ENCODE peak calls at places on chromosomes 7 and 10, in six cellular contexts. One of them, this sample, is unnamed.

GRCh38 chr10:101441539-101442455 is 87.8 kb downstream of the BTRC start:
- DNase-seq in A549: peak
- DNase-seq in epithelial cell of esophagus: peak
- DNase-seq in BE2C: peak
- DNase-seq in body of pancreas: peak
- DNase-seq in HCT116: peak
- DNase-seq in this sample: no peak

GRCh38 chr7:105580022-105580740 is 1.1 kb downstream of the EFCAB10 start:
- DNase-seq in body of pancreas: no peak
- DNase-seq in BE2C: peak
- DNase-seq in HCT116: peak
- DNase-seq in A549: peak
- DNase-seq in epithelial cell of esophagus: peak
- DNase-seq in this sample: no peak

GRCh38 chr10:77037735-77038411 is 599.7 kb downstream of the KCNMA1 start:
- DNase-seq in A549: no peak
- DNase-seq in BE2C: peak
- DNase-seq in body of pancreas: peak
- DNase-seq in epithelial cell of esophagus: no peak
- DNase-seq in HCT116: no peak
- DNase-seq in this sample: no peak

GRCh38 chr7:16260236-16260728 is 161.1 kb downstream of the CRPPA start:
- DNase-seq in HCT116: no peak
- DNase-seq in BE2C: no peak
- DNase-seq in epithelial cell of esophagus: no peak
- DNase-seq in A549: no peak
- DNase-seq in body of pancreas: no peak
- DNase-seq in this sample: no peak

GRCh38 chr7:28748934-28749584 is 209.1 kb downstream of the TRIL start:
- DNase-seq in HCT116: peak
- DNase-seq in body of pancreas: peak
- DNase-seq in epithelial cell of esophagus: peak
- DNase-seq in A549: peak
- DNase-seq in BE2C: no peak
- DNase-seq in this sample: no peak

GRCh38 chr10:8037199-8037801 is 17.2 kb upstream of the GATA3 start:
- DNase-seq in BE2C: no peak
- DNase-seq in HCT116: no peak
- DNase-seq in body of pancreas: no peak
- DNase-seq in A549: no peak
- DNase-seq in epithelial cell of esophagus: no peak
- DNase-seq in this sample: no peak

GRCh38 chr7:33886100-33886623 is 19.2 kb upstream of the BMPER start:
- DNase-seq in HCT116: no peak
- DNase-seq in BE2C: peak
- DNase-seq in A549: peak
- DNase-seq in body of pancreas: no peak
- DNase-seq in epithelial cell of esophagus: no peak
- DNase-seq in this sample: no peak

GRCh38 chr10:120492366-120492765 is 35.3 kb downstream of the PLPP4 start:
- DNase-seq in HCT116: no peak
- DNase-seq in body of pancreas: no peak
- DNase-seq in BE2C: peak
- DNase-seq in epithelial cell of esophagus: no peak
- DNase-seq in A549: no peak
- DNase-seq in this sample: no peak

GRCh38 chr7:107838816-107839584 is 36.0 kb upstream of the SLC26A3 start:
- DNase-seq in epithelial cell of esophagus: no peak
- DNase-seq in body of pancreas: peak
- DNase-seq in A549: no peak
- DNase-seq in BE2C: no peak
- DNase-seq in HCT116: no peak
- DNase-seq in this sample: no peak

GRCh38 chr7:158015403-158016116 is 572.1 kb downstream of the PTPRN2 start:
- DNase-seq in body of pancreas: no peak
- DNase-seq in BE2C: no peak
- DNase-seq in HCT116: no peak
- DNase-seq in epithelial cell of esophagus: no peak
- DNase-seq in A549: no peak
- DNase-seq in this sample: no peak

GRCh38 chr10:35336084-35336831 is at the start of gene CCNY:
- DNase-seq in BE2C: peak
- DNase-seq in HCT116: no peak
- DNase-seq in A549: peak
- DNase-seq in body of pancreas: peak
- DNase-seq in epithelial cell of esophagus: peak
- DNase-seq in this sample: peak

GRCh38 chr7:80284848-80285247 is 150.2 kb downstream of the GNAI1 start:
- DNase-seq in A549: no peak
- DNase-seq in epithelial cell of esophagus: peak
- DNase-seq in body of pancreas: no peak
- DNase-seq in BE2C: no peak
- DNase-seq in HCT116: no peak
- DNase-seq in this sample: no peak

GRCh38 chr10:27242951-27243551 is 2.5 kb upstream of the ACBD5 start:
- DNase-seq in body of pancreas: peak
- DNase-seq in BE2C: peak
- DNase-seq in HCT116: peak
- DNase-seq in epithelial cell of esophagus: peak
- DNase-seq in A549: peak
- DNase-seq in this sample: peak

GRCh38 chr7:158710651-158711102 is 6.1 kb upstream of the NCAPG2 start:
- DNase-seq in HCT116: no peak
- DNase-seq in body of pancreas: peak
- DNase-seq in epithelial cell of esophagus: peak
- DNase-seq in A549: no peak
- DNase-seq in BE2C: no peak
- DNase-seq in this sample: no peak

GRCh38 chr10:89074120-89074519 is 83.5 kb downstream of the FAS start:
- DNase-seq in body of pancreas: peak
- DNase-seq in HCT116: no peak
- DNase-seq in A549: no peak
- DNase-seq in BE2C: no peak
- DNase-seq in epithelial cell of esophagus: no peak
- DNase-seq in this sample: no peak

GRCh38 chr10:42753507-42754154 is 29.0 kb upstream of the BMS1 start:
- DNase-seq in BE2C: no peak
- DNase-seq in epithelial cell of esophagus: no peak
- DNase-seq in HCT116: no peak
- DNase-seq in A549: no peak
- DNase-seq in body of pancreas: peak
- DNase-seq in this sample: peak

GRCh38 chr10:132534348-132535064 is 3.1 kb upstream of the INPP5A start:
- DNase-seq in HCT116: no peak
- DNase-seq in epithelial cell of esophagus: no peak
- DNase-seq in BE2C: no peak
- DNase-seq in A549: no peak
- DNase-seq in body of pancreas: no peak
- DNase-seq in this sample: no peak

GRCh38 chr7:84506151-84506550 is 311.6 kb upstream of the SEMA3A start:
- DNase-seq in HCT116: no peak
- DNase-seq in A549: no peak
- DNase-seq in BE2C: no peak
- DNase-seq in body of pancreas: no peak
- DNase-seq in epithelial cell of esophagus: no peak
- DNase-seq in this sample: no peak

GRCh38 chr7:3332308-3332707 is 31.3 kb downstream of the SDK1 start:
- DNase-seq in A549: no peak
- DNase-seq in epithelial cell of esophagus: no peak
- DNase-seq in BE2C: no peak
- DNase-seq in body of pancreas: no peak
- DNase-seq in HCT116: no peak
- DNase-seq in this sample: no peak

GRCh38 chr7:131164900-131165254 is 162.8 kb upstream of the MKLN1 start:
- DNase-seq in BE2C: no peak
- DNase-seq in HCT116: no peak
- DNase-seq in epithelial cell of esophagus: no peak
- DNase-seq in A549: no peak
- DNase-seq in body of pancreas: no peak
- DNase-seq in this sample: no peak

GRCh38 chr7:104926905-104927454 is 87.0 kb upstream of the KMT2E start:
- DNase-seq in BE2C: no peak
- DNase-seq in A549: no peak
- DNase-seq in HCT116: no peak
- DNase-seq in epithelial cell of esophagus: no peak
- DNase-seq in body of pancreas: peak
- DNase-seq in this sample: no peak

GRCh38 chr7:151570366-151570915 is 50.7 kb upstream of the RHEB start:
- DNase-seq in HCT116: peak
- DNase-seq in body of pancreas: no peak
- DNase-seq in A549: peak
- DNase-seq in epithelial cell of esophagus: peak
- DNase-seq in BE2C: no peak
- DNase-seq in this sample: no peak

GRCh38 chr10:49752584-49752983 is 9.5 kb downstream of the OGDHL start:
- DNase-seq in A549: no peak
- DNase-seq in epithelial cell of esophagus: no peak
- DNase-seq in body of pancreas: no peak
- DNase-seq in BE2C: no peak
- DNase-seq in HCT116: no peak
- DNase-seq in this sample: no peak

GRCh38 chr7:129252133-129252532 is 27.3 kb downstream of the AHCYL2 start:
- DNase-seq in epithelial cell of esophagus: no peak
- DNase-seq in HCT116: no peak
- DNase-seq in body of pancreas: no peak
- DNase-seq in BE2C: no peak
- DNase-seq in A549: no peak
- DNase-seq in this sample: no peak

GRCh38 chr10:55629792-55630490 is 731.1 kb downstream of the ZWINT start:
- DNase-seq in body of pancreas: peak
- DNase-seq in HCT116: no peak
- DNase-seq in A549: peak
- DNase-seq in epithelial cell of esophagus: peak
- DNase-seq in BE2C: peak
- DNase-seq in this sample: no peak

GRCh38 chr10:123997486-123998196 is 95.8 kb downstream of the CHST15 start:
- DNase-seq in BE2C: no peak
- DNase-seq in body of pancreas: peak
- DNase-seq in A549: peak
- DNase-seq in epithelial cell of esophagus: peak
- DNase-seq in HCT116: no peak
- DNase-seq in this sample: peak

GRCh38 chr10:76037531-76037930 is 606.1 kb downstream of the LRMDA start:
- DNase-seq in body of pancreas: no peak
- DNase-seq in A549: no peak
- DNase-seq in BE2C: no peak
- DNase-seq in HCT116: no peak
- DNase-seq in epithelial cell of esophagus: no peak
- DNase-seq in this sample: no peak

GRCh38 chr10:88243847-88244730 is 339.0 kb downstream of the RNLS start:
- DNase-seq in HCT116: no peak
- DNase-seq in body of pancreas: peak
- DNase-seq in BE2C: peak
- DNase-seq in A549: no peak
- DNase-seq in epithelial cell of esophagus: no peak
- DNase-seq in this sample: peak

GRCh38 chr7:114835861-114836260 is 86.0 kb upstream of the MDFIC start:
- DNase-seq in HCT116: no peak
- DNase-seq in epithelial cell of esophagus: peak
- DNase-seq in body of pancreas: no peak
- DNase-seq in BE2C: no peak
- DNase-seq in A549: no peak
- DNase-seq in this sample: no peak

GRCh38 chr10:132796846-132797245 is 10.9 kb upstream of the NKX6-2 start:
- DNase-seq in epithelial cell of esophagus: no peak
- DNase-seq in BE2C: no peak
- DNase-seq in body of pancreas: no peak
- DNase-seq in A549: no peak
- DNase-seq in HCT116: no peak
- DNase-seq in this sample: no peak

GRCh38 chr10:116669832-116670644 is 49.3 kb downstream of the PNLIPRP2 start:
- DNase-seq in HCT116: no peak
- DNase-seq in epithelial cell of esophagus: peak
- DNase-seq in body of pancreas: no peak
- DNase-seq in BE2C: peak
- DNase-seq in A549: no peak
- DNase-seq in this sample: no peak

GRCh38 chr7:92831716-92832622 is 4.4 kb downstream of the CDK6 start:
- DNase-seq in BE2C: peak
- DNase-seq in epithelial cell of esophagus: peak
- DNase-seq in body of pancreas: no peak
- DNase-seq in A549: peak
- DNase-seq in HCT116: no peak
- DNase-seq in this sample: no peak

GRCh38 chr7:47580811-47581331 is 1.0 kb downstream of the TNS3 start:
- DNase-seq in BE2C: no peak
- DNase-seq in HCT116: no peak
- DNase-seq in body of pancreas: no peak
- DNase-seq in epithelial cell of esophagus: no peak
- DNase-seq in A549: peak
- DNase-seq in this sample: peak
- TF ChIP-seq CTCF in BE2C: no peak
- TF ChIP-seq CTCF in HCT116: no peak
- TF ChIP-seq CTCF in body of pancreas: no peak
- TF ChIP-seq CTCF in epithelial cell of esophagus: no peak
- TF ChIP-seq CTCF in A549: no peak
- TF ChIP-seq CTCF in this sample: no peak

DNA sequence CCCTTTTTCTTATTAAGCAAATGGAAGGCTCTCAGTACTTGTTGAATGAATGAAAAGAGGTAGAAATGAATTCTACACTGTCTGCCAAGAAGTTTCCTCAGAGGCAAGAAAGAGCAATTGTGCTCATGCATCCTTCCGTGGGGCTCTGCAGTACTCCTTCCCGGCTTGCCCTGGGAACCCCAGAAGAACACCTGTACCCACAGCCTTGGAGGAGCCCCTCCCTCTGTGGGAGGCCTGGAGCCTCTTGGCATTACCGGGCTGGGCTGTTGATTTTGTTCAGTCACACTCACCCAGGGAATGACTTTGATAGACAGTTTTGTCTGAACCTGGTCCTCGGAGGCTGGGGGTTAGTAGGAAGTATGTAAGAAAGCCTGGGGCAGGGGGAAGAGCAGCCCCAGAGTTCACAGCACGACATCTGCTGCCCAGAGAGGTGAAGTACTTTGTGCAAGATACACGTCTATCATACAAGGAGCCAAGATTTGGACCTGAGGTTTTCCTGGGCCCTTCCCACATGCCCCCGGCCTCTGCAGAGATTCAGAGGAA is 134.8 kb upstream of the GDF10 start:
- DNase-seq in BE2C: no peak
- DNase-seq in epithelial cell of esophagus: no peak
- DNase-seq in body of pancreas: no peak
- DNase-seq in A549: no peak
- DNase-seq in HCT116: no peak
- DNase-seq in this sample: no peak
- H3K4me3 ChIP-seq in BE2C: no peak
- H3K4me3 ChIP-seq in epithelial cell of esophagus: no peak
- H3K4me3 ChIP-seq in body of pancreas: no peak
- H3K4me3 ChIP-seq in A549: no peak
- H3K4me3 ChIP-seq in HCT116: no peak
- H3K4me3 ChIP-seq in this sample: no peak

GRCh38 chr10:1406976-1407945 is 330.1 kb downstream of the ADARB2 start:
- DNase-seq in HCT116: no peak
- DNase-seq in body of pancreas: no peak
- DNase-seq in A549: no peak
- DNase-seq in epithelial cell of esophagus: no peak
- DNase-seq in BE2C: no peak
- DNase-seq in this sample: no peak
- TF ChIP-seq CTCF in HCT116: no peak
- TF ChIP-seq CTCF in body of pancreas: no peak
- TF ChIP-seq CTCF in A549: no peak
- TF ChIP-seq CTCF in epithelial cell of esophagus: no peak
- TF ChIP-seq CTCF in BE2C: no peak
- TF ChIP-seq CTCF in this sample: no peak

GRCh38 chr7:23012186-23012585 is 1.7 kb downstream of the HYCC1 start:
- DNase-seq in body of pancreas: no peak
- DNase-seq in epithelial cell of esophagus: peak
- DNase-seq in HCT116: no peak
- DNase-seq in BE2C: no peak
- DNase-seq in A549: no peak
- DNase-seq in this sample: no peak
- H3K4me3 ChIP-seq in body of pancreas: no peak
- H3K4me3 ChIP-seq in epithelial cell of esophagus: peak
- H3K4me3 ChIP-seq in HCT116: peak
- H3K4me3 ChIP-seq in BE2C: no peak
- H3K4me3 ChIP-seq in A549: no peak
- H3K4me3 ChIP-seq in this sample: no peak

This sample was measured in mucosa of descending colon.